ENCODE peak calls at places on chromosomes 3 and 15, in seven cellular contexts. H, M, O, N, L, G and Z are unnamed samples.

GRCh38 chr15:97884513-97885131 is 75.9 kb upstream of the ARRDC4 start:
- DNase-seq in G (no peak), H (no peak), O (no peak), L (no peak), N (no peak), M (no peak), Z (no peak)

GRCh38 chr3:129482721-129483120 is 42.7 kb downstream of the IFT122 start:
- DNase-seq in H (no peak), O (no peak), N (no peak), L (no peak), M (no peak), G (no peak), Z (no peak)

GRCh38 chr3:31288641-31289100 is 244.1 kb upstream of the STT3B start:
- DNase-seq in N (no peak), O (peak), L (no peak), M (peak), G (no peak), H (peak), Z (no peak)

GRCh38 chr3:179321585-179322322 is 1.1 kb upstream of the ZNF639 start:
- DNase-seq in G (peak), N (no peak), L (peak), M (peak), O (no peak), H (peak), Z (peak)

GRCh38 chr3:129310612-129311011 is 31.9 kb downstream of the HMCES start:
- DNase-seq in M (no peak), N (no peak), G (no peak), L (no peak), O (no peak), H (no peak), Z (no peak)

GRCh38 chr3:39383190-39383912 is at the start of gene SLC25A38:
- DNase-seq in H (peak), M (peak), G (peak), L (peak), N (peak), O (peak), Z (peak)

GRCh38 chr3:50450135-50450911 is 53.1 kb downstream of the CACNA2D2 start:
- DNase-seq in N (peak), O (no peak), G (peak), H (peak), L (no peak), M (peak), Z (peak)

GRCh38 chr15:37888356-37888755 is 46.1 kb upstream of the TMCO5A start:
- DNase-seq in M (no peak), H (no peak), O (no peak), N (no peak), L (no peak), G (no peak), Z (no peak)

GRCh38 chr15:55247766-55248427 is 41.7 kb downstream of the RAB27A start:
- DNase-seq in H (no peak), N (no peak), O (no peak), L (peak), M (no peak), G (no peak), Z (no peak)

GRCh38 chr15:48883699-48884098 is 5.8 kb downstream of the EID1 start:
- DNase-seq in L (no peak), M (no peak), G (no peak), O (no peak), N (no peak), H (no peak), Z (no peak)

GRCh38 chr15:45548753-45549520 is 26.4 kb upstream of the SLC30A4 start:
- DNase-seq in G (no peak), M (no peak), L (no peak), O (no peak), H (no peak), N (no peak), Z (no peak)

DNA sequence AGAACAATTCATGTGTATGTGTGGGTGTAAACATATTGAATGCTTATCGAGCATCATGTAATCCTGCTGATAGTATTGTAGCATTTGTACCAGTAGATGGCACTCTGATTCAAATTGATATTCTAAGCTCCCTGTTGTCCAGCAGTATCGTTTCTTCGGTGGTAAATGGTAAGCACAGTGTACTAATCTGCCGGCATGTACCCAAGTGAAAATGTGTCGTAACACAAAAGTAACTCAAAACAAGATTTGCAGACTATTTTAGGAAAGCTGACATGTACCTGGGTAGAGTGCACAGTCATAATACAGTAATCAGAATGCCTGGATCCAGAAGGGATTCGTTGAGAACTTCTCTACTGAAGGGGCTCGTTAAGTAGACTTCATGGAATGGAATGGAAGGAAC is 31.7 kb upstream of the MNS1 start:
- DNase-seq in L (peak), H (peak), G (peak), O (peak), M (peak), N (no peak), Z (no peak)
- H3K4me3 ChIP-seq in L (no peak), H (no peak), G (peak), O (no peak), M (no peak), N (no peak), Z (no peak)

GRCh38 chr3:48466386-48467109 is 20.0 kb downstream of the ATRIP start:
- DNase-seq in M (no peak), O (no peak), N (peak), G (no peak), L (peak), H (no peak), Z (peak)

GRCh38 chr3:48467110-48467454 is 20.5 kb downstream of the ATRIP start:
- DNase-seq in G (no peak), M (no peak), O (no peak), N (no peak), L (no peak), H (no peak), Z (no peak)

GRCh38 chr3:48467473-48468267 is 21.1 kb downstream of the ATRIP start:
- DNase-seq in H (no peak), G (no peak), L (no peak), M (no peak), O (no peak), N (no peak), Z (no peak)

GRCh38 chr3:48469046-48469915 is 22.7 kb downstream of the ATRIP start:
- DNase-seq in G (no peak), H (no peak), N (no peak), M (no peak), O (no peak), L (no peak), Z (no peak)

DNA sequence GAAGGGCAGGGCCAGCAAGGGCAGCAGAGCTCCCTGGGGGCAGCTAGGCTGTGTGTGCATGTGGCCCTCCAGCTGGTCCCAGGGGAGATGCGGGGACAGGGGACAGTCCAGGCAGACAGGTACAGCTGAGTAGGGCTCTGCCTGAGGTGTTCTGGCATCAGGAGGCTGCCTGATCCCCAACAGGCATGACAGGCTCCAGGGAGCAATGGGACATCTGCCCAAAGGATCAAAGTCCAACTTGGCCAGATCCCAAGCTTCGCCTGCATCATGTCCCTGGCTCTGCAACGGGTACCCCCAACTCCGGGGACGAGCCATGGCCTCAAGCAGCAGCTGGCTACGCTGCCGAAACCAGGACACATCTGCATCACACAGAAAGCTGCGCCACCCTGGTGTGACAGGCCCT is 21.8 kb downstream of the ATRIP start:
- DNase-seq in M (no peak), O (no peak), H (no peak), L (no peak), N (no peak), G (no peak), Z (no peak)
- H3K4me3 ChIP-seq in M (no peak), O (no peak), H (no peak), L (no peak), N (peak), G (no peak), Z (no peak)

GRCh38 chr3:115099115-115099884 is 47.8 kb downstream of the ZBTB20 start:
- DNase-seq in N (no peak), L (no peak), G (peak), O (no peak), M (no peak), H (no peak), Z (no peak)
- H3K4me3 ChIP-seq in N (no peak), L (no peak), G (peak), O (peak), M (peak), H (peak), Z (no peak)

GRCh38 chr3:123859177-123859576 is 25.0 kb downstream of the MYLK start:
- DNase-seq in M (no peak), G (peak), N (no peak), H (no peak), L (no peak), O (no peak), Z (no peak)
- H3K4me3 ChIP-seq in M (no peak), G (no peak), N (no peak), H (no peak), L (no peak), O (no peak), Z (no peak)

GRCh38 chr3:69649713-69650419 is 89.4 kb upstream of the MITF start:
- DNase-seq in G (peak), N (no peak), L (no peak), O (no peak), H (peak), M (peak), Z (no peak)
- H3K4me3 ChIP-seq in G (no peak), N (no peak), L (no peak), O (no peak), H (no peak), M (no peak), Z (no peak)

DNA sequence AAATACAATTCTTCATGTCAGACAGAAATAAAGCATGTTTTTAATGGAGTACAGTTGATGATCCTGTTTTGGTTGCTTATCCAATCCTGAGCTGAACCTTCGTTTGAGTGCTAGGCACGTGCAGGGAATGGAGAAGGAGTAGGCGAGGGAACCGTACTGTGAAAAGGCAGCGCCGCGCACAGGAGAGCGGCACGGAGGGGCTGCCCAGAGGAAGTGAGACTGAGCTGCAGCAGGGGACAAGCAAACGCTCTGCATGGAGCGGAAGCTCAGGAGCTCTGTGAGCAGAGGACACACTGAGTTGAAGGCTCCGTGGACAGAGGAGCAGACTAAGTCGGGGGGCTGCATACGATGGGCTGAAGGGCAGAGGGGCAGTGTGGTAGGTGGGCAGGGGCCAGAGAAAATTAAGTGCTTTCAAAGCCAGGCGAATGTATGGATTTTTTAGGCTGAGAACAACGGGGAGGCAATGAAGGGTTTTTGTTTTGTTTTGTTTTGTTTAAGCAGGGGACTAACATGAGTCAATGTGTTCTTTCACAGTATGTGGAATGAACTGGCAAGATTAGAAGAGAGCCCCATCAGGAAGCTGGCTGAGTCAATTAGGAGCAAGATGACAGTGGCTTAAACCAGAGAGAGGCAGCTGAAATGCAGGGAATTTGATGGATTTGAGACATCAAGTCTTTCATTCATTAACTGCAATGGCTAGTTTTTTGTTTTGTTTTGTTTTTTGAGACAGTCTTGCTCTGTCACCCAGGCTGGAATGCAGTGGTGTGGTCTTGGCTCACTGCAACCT is 23.8 kb upstream of the TM2D3 start:
- DNase-seq in N (peak), M (peak), O (peak), H (peak), L (no peak), G (peak), Z (no peak)
- H3K4me3 ChIP-seq in N (peak), M (no peak), O (no peak), H (peak), L (no peak), G (no peak), Z (no peak)

DNA sequence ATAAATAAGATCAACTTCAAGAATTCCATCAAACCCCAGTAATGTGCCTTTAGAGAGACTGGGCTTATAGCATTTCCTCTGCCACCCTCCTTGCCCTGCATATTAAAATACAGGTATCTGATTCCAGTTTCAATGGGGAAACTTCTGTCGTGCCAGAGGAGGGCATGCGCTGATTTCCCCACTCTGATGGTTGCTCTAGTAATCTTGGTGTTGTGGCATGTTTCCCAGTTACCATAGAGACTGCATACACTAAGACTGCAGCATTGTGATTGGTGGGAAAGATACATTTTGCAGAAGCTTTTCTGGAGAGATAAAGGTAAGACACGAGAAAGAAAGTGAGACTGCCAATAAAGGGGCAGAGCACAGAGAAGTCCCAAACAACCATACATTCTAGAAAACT is 225.6 kb downstream of the TIGIT start:
- DNase-seq in H (peak), G (peak), M (peak), N (no peak), O (peak), L (no peak), Z (no peak)
- H3K4me3 ChIP-seq in H (no peak), G (no peak), M (no peak), N (no peak), O (no peak), L (no peak), Z (no peak)

GRCh38 chr15:77251662-77252061 is 168.2 kb downstream of the PEAK1 start:
- DNase-seq in G (peak), H (peak), N (no peak), M (peak), L (no peak), O (no peak), Z (no peak)
- H3K4me3 ChIP-seq in G (no peak), H (no peak), N (no peak), M (no peak), L (no peak), O (no peak), Z (no peak)